ENCODE peak calls at places on chromosomes 2 and 18, in four cellular contexts. X, W, E and G are unnamed samples.

GRCh38 chr2:84393829-84394228 is 65.3 kb downstream of the SUCLG1 start:
- DNase-seq in X (no peak), W (no peak), E (no peak), G (no peak)

GRCh38 chr2:85756822-85757435 is 3.1 kb downstream of the ATOH8 start:
- DNase-seq in X (no peak), W (no peak), E (no peak), G (no peak)

GRCh38 chr18:49018961-49019445 is 68.2 kb upstream of the SMAD7 start:
- DNase-seq in X (no peak), W (no peak), E (no peak), G (no peak)

GRCh38 chr18:22709288-22710060 is 223.7 kb upstream of the RBBP8 start:
- DNase-seq in X (no peak), W (no peak), E (no peak), G (no peak)

GRCh38 chr2:86216577-86217555 is 17.6 kb downstream of the MRPL35 start:
- DNase-seq in X (no peak), W (no peak), E (no peak), G (no peak)

GRCh38 chr2:2014251-2014761 is 270.0 kb upstream of the PXDN start:
- DNase-seq in X (peak), W (peak), E (no peak), G (no peak)

GRCh38 chr2:112701092-112701491 is 19.7 kb upstream of the NT5DC4 start:
- DNase-seq in X (no peak), W (peak), E (no peak), G (no peak)

GRCh38 chr2:29063646-29064372 is 10.5 kb downstream of the PCARE start:
- DNase-seq in X (no peak), W (no peak), E (no peak), G (no peak)

GRCh38 chr18:2070636-2071035 is 500.7 kb downstream of the METTL4 start:
- DNase-seq in X (peak), W (no peak), E (no peak), G (no peak)

GRCh38 chr18:42977982-42978595 is 137.4 kb downstream of the RIT2 start:
- DNase-seq in X (peak), W (no peak), E (no peak), G (no peak)

GRCh38 chr2:188410504-188411235 is 119.0 kb downstream of the GULP1 start:
- DNase-seq in X (peak), W (no peak), E (no peak), G (no peak)

GRCh38 chr2:65431417-65432226 is 777 bp downstream of the SPRED2 start:
- DNase-seq in X (peak), W (peak), E (peak), G (peak)

GRCh38 chr2:69798466-69798908 is 31.0 kb upstream of the GMCL1 start:
- DNase-seq in X (peak), W (no peak), E (no peak), G (no peak)

GRCh38 chr2:212147921-212148513 is 390.6 kb downstream of the ERBB4 start:
- DNase-seq in X (no peak), W (no peak), E (no peak), G (no peak)

GRCh38 chr2:195486987-195487644 is 169.9 kb upstream of the SLC39A10 start:
- DNase-seq in X (no peak), W (no peak), E (no peak), G (no peak)

GRCh38 chr2:60297296-60298010 is 256.0 kb downstream of the BCL11A start:
- DNase-seq in X (no peak), W (no peak), E (no peak), G (no peak)

GRCh38 chr2:38443021-38443541 is 66.0 kb upstream of the ATL2 start:
- DNase-seq in X (peak), W (no peak), E (no peak), G (no peak)

GRCh38 chr2:105376010-105376409 is 22.8 kb downstream of the FHL2 start:
- DNase-seq in X (no peak), W (no peak), E (no peak), G (no peak)

GRCh38 chr2:170271340-170271739 is 93.4 kb downstream of the MYO3B start:
- DNase-seq in X (no peak), W (no peak), E (no peak), G (no peak)

GRCh38 chr2:37934591-37935513 is 9.8 kb downstream of the RMDN2 start:
- DNase-seq in X (no peak), W (no peak), E (no peak), G (no peak)

GRCh38 chr2:127580167-127581049 is 44.9 kb downstream of the MYO7B start:
- DNase-seq in X (no peak), W (peak), E (no peak), G (no peak)

GRCh38 chr18:11532758-11533512 is 76.5 kb upstream of the SLC35G4 start:
- DNase-seq in X (no peak), W (no peak), E (no peak), G (no peak)

GRCh38 chr18:7608174-7608550 is 41.0 kb downstream of the PTPRM start:
- DNase-seq in X (no peak), W (no peak), E (no peak), G (no peak)

GRCh38 chr2:239055756-239056493 is 208.0 kb downstream of the TWIST2 start:
- DNase-seq in X (no peak), W (peak), E (no peak), G (no peak)

GRCh38 chr2:129894616-129895015 is 84.8 kb upstream of the RAB6C start:
- DNase-seq in X (no peak), W (peak), E (no peak), G (no peak)

GRCh38 chr2:69618362-69618761 is 25.2 kb downstream of the AAK1 start:
- DNase-seq in X (no peak), W (peak), E (no peak), G (no peak)

GRCh38 chr2:147818741-147819140 is 26.1 kb upstream of the ACVR2A start:
- DNase-seq in X (no peak), W (no peak), E (no peak), G (no peak)

GRCh38 chr18:48222118-48222517 is 187.1 kb downstream of the ZBTB7C start:
- DNase-seq in X (peak), W (no peak), E (no peak), G (no peak)

GRCh38 chr2:161416633-161417427 is 733 bp downstream of the TBR1 start:
- DNase-seq in X (no peak), W (no peak), E (no peak), G (no peak)

GRCh38 chr2:113200236-113200635 is 26.5 kb downstream of the PSD4 start:
- DNase-seq in X (no peak), W (peak), E (no peak), G (no peak)